ENCODE peak calls at places on chromosomes 7 and 10, in seven cellular contexts. One of them, this sample, is unnamed. For H3K4me1, the result is how much of the 10 kb centered on the place peaks cover.

GRCh38 chr10:78813526-78814429 is 255.0 kb upstream of the ZMIZ1 start:
- DNase-seq in heart left ventricle: no peak
- DNase-seq in Karpas-422: no peak
- DNase-seq in stomach: no peak
- DNase-seq in thoracic aorta: no peak
- DNase-seq in right atrium auricular region: no peak
- DNase-seq in kidney: no peak
- DNase-seq in this sample: no peak

GRCh38 chr7:106170216-106170615 is 58.1 kb upstream of the SYPL1 start:
- DNase-seq in heart left ventricle: no peak
- DNase-seq in Karpas-422: no peak
- DNase-seq in stomach: no peak
- DNase-seq in thoracic aorta: no peak
- DNase-seq in right atrium auricular region: no peak
- DNase-seq in kidney: no peak
- DNase-seq in this sample: no peak

GRCh38 chr10:50431118-50431517 is 179.8 kb upstream of the ASAH2 start:
- DNase-seq in heart left ventricle: no peak
- DNase-seq in Karpas-422: no peak
- DNase-seq in stomach: no peak
- DNase-seq in thoracic aorta: no peak
- DNase-seq in right atrium auricular region: no peak
- DNase-seq in kidney: no peak
- DNase-seq in this sample: no peak

GRCh38 chr7:33423646-33424020 is 294.3 kb downstream of the BBS9 start:
- DNase-seq in heart left ventricle: no peak
- DNase-seq in Karpas-422: peak
- DNase-seq in stomach: no peak
- DNase-seq in thoracic aorta: no peak
- DNase-seq in right atrium auricular region: no peak
- DNase-seq in kidney: no peak
- DNase-seq in this sample: no peak

GRCh38 chr10:79027147-79028055 is 41.4 kb upstream of the ZMIZ1 start:
- DNase-seq in heart left ventricle: peak
- DNase-seq in Karpas-422: no peak
- DNase-seq in stomach: no peak
- DNase-seq in thoracic aorta: no peak
- DNase-seq in right atrium auricular region: no peak
- DNase-seq in kidney: peak
- DNase-seq in this sample: peak

GRCh38 chr10:33398796-33399195 is 64.3 kb upstream of the NRP1 start:
- DNase-seq in heart left ventricle: no peak
- DNase-seq in Karpas-422: no peak
- DNase-seq in stomach: no peak
- DNase-seq in thoracic aorta: no peak
- DNase-seq in right atrium auricular region: no peak
- DNase-seq in kidney: no peak
- DNase-seq in this sample: no peak

GRCh38 chr10:49035920-49036319 is 79.4 kb downstream of the VSTM4 start:
- DNase-seq in heart left ventricle: no peak
- DNase-seq in Karpas-422: no peak
- DNase-seq in stomach: no peak
- DNase-seq in thoracic aorta: no peak
- DNase-seq in right atrium auricular region: no peak
- DNase-seq in kidney: no peak
- DNase-seq in this sample: no peak

GRCh38 chr10:75283150-75284096 is 47.7 kb upstream of the COMTD1 start:
- DNase-seq in heart left ventricle: no peak
- DNase-seq in Karpas-422: peak
- DNase-seq in stomach: no peak
- DNase-seq in thoracic aorta: no peak
- DNase-seq in right atrium auricular region: peak
- DNase-seq in kidney: no peak
- DNase-seq in this sample: no peak

GRCh38 chr10:88616250-88616977 is 29.9 kb downstream of the LIPJ start:
- DNase-seq in heart left ventricle: peak
- DNase-seq in Karpas-422: no peak
- DNase-seq in stomach: no peak
- DNase-seq in thoracic aorta: no peak
- DNase-seq in right atrium auricular region: no peak
- DNase-seq in kidney: peak
- DNase-seq in this sample: no peak

GRCh38 chr10:118566911-118567310 is 28.5 kb downstream of the PRLHR start:
- DNase-seq in heart left ventricle: no peak
- DNase-seq in Karpas-422: no peak
- DNase-seq in stomach: no peak
- DNase-seq in thoracic aorta: no peak
- DNase-seq in right atrium auricular region: peak
- DNase-seq in kidney: no peak
- DNase-seq in this sample: no peak

GRCh38 chr10:126917975-126918908 is 13.0 kb downstream of the DOCK1 start:
- DNase-seq in heart left ventricle: no peak
- DNase-seq in Karpas-422: no peak
- DNase-seq in stomach: no peak
- DNase-seq in thoracic aorta: no peak
- DNase-seq in right atrium auricular region: no peak
- DNase-seq in kidney: peak
- DNase-seq in this sample: no peak

GRCh38 chr10:58754419-58755180 is 241.9 kb downstream of the BICC1 start:
- DNase-seq in heart left ventricle: no peak
- DNase-seq in Karpas-422: no peak
- DNase-seq in stomach: no peak
- DNase-seq in thoracic aorta: no peak
- DNase-seq in right atrium auricular region: no peak
- DNase-seq in kidney: no peak
- DNase-seq in this sample: no peak

GRCh38 chr10:71743099-71743838 is 23.7 kb upstream of the C10orf105 start:
- DNase-seq in heart left ventricle: peak
- DNase-seq in Karpas-422: no peak
- DNase-seq in stomach: no peak
- DNase-seq in thoracic aorta: no peak
- DNase-seq in right atrium auricular region: no peak
- DNase-seq in kidney: peak
- DNase-seq in this sample: no peak

GRCh38 chr10:13853854-13854253 is 267.1 kb downstream of the PRPF18 start:
- DNase-seq in heart left ventricle: no peak
- DNase-seq in Karpas-422: no peak
- DNase-seq in stomach: no peak
- DNase-seq in thoracic aorta: no peak
- DNase-seq in right atrium auricular region: no peak
- DNase-seq in kidney: no peak
- DNase-seq in this sample: no peak

DNA sequence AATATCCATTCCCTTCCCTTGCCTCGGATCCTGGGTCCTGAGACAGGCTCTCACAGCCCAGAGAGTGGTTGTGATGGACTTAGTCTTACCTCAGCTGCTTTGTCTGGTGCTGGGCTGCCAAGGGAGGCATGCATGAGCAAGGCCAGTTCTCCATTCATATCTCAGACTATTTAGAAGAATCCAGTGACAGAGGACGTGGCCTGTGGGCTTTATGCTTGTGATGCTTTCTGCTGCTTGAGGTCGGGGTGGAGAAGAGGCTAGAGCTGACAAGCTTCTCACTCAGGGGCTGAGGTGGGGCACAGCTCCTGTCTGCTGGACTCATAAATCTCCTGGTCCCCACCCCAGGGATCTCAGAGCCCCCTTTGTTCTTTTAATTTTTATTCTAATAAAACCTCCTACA is 66.8 kb downstream of the DNAJC12 start:
- DNase-seq in heart left ventricle: no peak
- DNase-seq in Karpas-422: no peak
- DNase-seq in stomach: no peak
- DNase-seq in thoracic aorta: no peak
- DNase-seq in right atrium auricular region: no peak
- DNase-seq in kidney: no peak
- DNase-seq in this sample: no peak
- H3K4me1 ChIP-seq in heart left ventricle: under half
- H3K4me1 ChIP-seq in Karpas-422: under half
- H3K4me1 ChIP-seq in stomach: under half
- H3K4me1 ChIP-seq in thoracic aorta: under half
- H3K4me1 ChIP-seq in right atrium auricular region: under half
- H3K4me1 ChIP-seq in kidney: under half
- H3K4me1 ChIP-seq in this sample: under half

DNA sequence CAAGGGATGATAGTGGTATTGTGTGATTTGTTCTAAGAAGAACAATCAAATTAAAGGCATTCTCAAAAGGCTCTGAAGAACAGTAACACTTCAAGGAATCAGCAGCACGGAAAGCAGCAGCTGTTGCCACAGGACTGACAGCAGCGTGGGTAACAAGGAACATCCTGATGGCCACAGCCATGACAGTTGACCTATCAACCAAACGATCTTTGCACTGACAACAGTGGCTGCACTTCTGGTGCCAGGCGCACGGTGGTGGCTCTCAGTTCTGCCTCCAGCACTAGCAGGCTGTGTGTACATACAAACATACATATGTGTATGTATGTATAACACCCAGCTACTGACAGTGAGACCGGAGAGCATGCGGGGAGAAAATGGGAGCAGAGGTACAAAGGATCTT is 114.2 kb downstream of the ZFAND4 start:
- DNase-seq in heart left ventricle: no peak
- DNase-seq in Karpas-422: no peak
- DNase-seq in stomach: no peak
- DNase-seq in thoracic aorta: no peak
- DNase-seq in right atrium auricular region: no peak
- DNase-seq in kidney: no peak
- DNase-seq in this sample: no peak
- H3K4me3 ChIP-seq in heart left ventricle: no peak
- H3K4me3 ChIP-seq in Karpas-422: no peak
- H3K4me3 ChIP-seq in stomach: no peak
- H3K4me3 ChIP-seq in thoracic aorta: no peak
- H3K4me3 ChIP-seq in right atrium auricular region: no peak
- H3K4me3 ChIP-seq in kidney: no peak
- H3K4me3 ChIP-seq in this sample: no peak

GRCh38 chr7:24955313-24955712 is 24.7 kb downstream of the OSBPL3 start:
- DNase-seq in heart left ventricle: no peak
- DNase-seq in Karpas-422: no peak
- DNase-seq in stomach: no peak
- DNase-seq in thoracic aorta: no peak
- DNase-seq in right atrium auricular region: no peak
- DNase-seq in kidney: no peak
- DNase-seq in this sample: no peak
- H3K4me1 ChIP-seq in heart left ventricle: under half
- H3K4me1 ChIP-seq in Karpas-422: half or more
- H3K4me1 ChIP-seq in stomach: under half
- H3K4me1 ChIP-seq in thoracic aorta: under half
- H3K4me1 ChIP-seq in right atrium auricular region: under half
- H3K4me1 ChIP-seq in kidney: under half
- H3K4me1 ChIP-seq in this sample: under half

DNA sequence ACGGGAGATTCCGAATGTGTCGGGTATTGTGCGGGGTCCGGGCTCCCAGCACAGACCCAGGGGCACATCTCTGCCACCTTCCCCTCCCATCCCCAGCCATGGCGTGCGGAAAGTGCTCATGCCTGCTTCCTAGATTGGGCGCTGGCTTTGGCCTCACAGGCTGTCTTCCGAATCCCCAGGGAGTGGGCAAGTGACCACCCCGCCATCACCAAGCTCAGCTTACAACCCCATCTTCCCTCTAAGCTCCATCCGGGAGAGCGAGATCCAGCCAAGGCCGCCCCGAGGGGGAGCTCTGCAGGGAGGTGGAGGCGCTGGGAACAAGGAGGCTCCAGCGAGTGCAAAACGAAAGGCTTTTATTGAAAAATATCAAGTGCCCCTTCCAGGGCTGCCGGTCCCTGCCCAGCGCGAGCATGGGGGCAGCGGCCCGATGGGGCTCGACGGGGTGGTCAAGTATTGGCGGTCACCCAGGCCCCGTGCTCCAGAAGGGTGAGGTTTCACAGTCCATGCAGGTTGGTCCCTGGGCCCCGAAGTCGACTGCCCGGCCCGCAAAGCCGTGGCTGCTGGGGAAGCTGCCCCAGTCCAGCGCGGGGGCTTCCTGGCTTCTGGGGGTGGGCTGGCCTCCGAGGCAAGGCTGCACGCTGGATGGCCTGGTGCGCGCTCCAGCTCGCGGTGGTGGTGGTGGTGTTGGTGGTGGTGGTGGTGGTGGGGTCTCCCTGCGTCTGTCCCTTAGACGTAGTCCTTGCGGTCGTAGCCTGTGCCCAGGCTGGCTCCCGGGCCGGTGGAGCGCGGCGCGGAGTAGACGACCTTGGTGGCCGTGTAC is 1.2 kb downstream of the CLDN3 start:
- DNase-seq in heart left ventricle: no peak
- DNase-seq in Karpas-422: no peak
- DNase-seq in stomach: no peak
- DNase-seq in thoracic aorta: no peak
- DNase-seq in right atrium auricular region: no peak
- DNase-seq in kidney: peak
- DNase-seq in this sample: no peak
- H3K4me3 ChIP-seq in heart left ventricle: no peak
- H3K4me3 ChIP-seq in Karpas-422: no peak
- H3K4me3 ChIP-seq in stomach: no peak
- H3K4me3 ChIP-seq in thoracic aorta: peak
- H3K4me3 ChIP-seq in right atrium auricular region: no peak
- H3K4me3 ChIP-seq in kidney: peak
- H3K4me3 ChIP-seq in this sample: no peak

DNA sequence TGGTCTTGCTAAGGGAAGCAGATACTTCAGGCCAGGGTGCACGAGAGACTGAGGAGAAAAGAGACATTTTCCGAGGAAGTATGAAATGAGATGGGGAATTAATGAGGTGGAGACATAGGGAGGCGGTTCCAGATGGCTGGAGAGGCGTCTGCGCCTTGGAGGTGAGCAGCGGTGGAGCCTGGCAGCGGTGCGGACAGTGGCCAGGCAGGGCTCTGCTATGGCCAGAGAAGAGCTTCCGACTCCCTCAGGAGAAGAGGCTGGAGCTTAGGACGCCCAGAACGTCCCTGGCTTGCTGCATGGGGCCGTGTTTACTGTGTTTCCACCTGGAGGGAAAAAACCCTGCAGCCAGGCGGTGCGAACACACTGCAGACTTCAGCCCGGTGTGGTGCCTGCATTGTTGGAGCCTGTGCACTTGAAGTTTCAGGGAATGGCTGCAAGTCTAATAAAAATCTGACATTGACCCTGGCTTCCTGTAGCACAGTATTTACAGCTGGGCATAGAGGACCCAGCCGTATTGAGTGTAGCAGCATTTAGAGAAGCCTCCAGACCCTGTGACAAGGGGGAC is 447.1 kb upstream of the MKI67 start:
- DNase-seq in heart left ventricle: no peak
- DNase-seq in Karpas-422: no peak
- DNase-seq in stomach: no peak
- DNase-seq in thoracic aorta: no peak
- DNase-seq in right atrium auricular region: no peak
- DNase-seq in kidney: no peak
- DNase-seq in this sample: no peak
- H3K4me1 ChIP-seq in heart left ventricle: under half
- H3K4me1 ChIP-seq in Karpas-422: under half
- H3K4me1 ChIP-seq in stomach: under half
- H3K4me1 ChIP-seq in thoracic aorta: under half
- H3K4me1 ChIP-seq in right atrium auricular region: under half
- H3K4me1 ChIP-seq in kidney: under half
- H3K4me1 ChIP-seq in this sample: under half

This sample was measured in RWPE2.